ENCODE peak calls at places on chromosomes 12 and 14, in five cellular contexts. S, Z, O, Y and R are unnamed samples.

GRCh38 chr12:95118138-95118787 is 44.8 kb upstream of the NR2C1 start:
- DNase-seq in Y (peak; percentile 90), Z (no peak), S (no peak), O (no peak), R (peak; percentile 75)

GRCh38 chr14:97956944-97957343 is 1159.8 kb downstream of the VRK1 start:
- DNase-seq in S (no peak), O (no peak), Z (no peak), Y (no peak), R (no peak)

GRCh38 chr14:29926701-29927595 is 699 bp downstream of the PRKD1 start:
- DNase-seq in S (no peak), Y (peak; percentile 55), O (no peak), Z (no peak), R (peak; percentile 3)

GRCh38 chr14:99131632-99132271 is 140.2 kb downstream of the BCL11B start:
- DNase-seq in Y (no peak), S (no peak), Z (no peak), O (no peak), R (no peak)

GRCh38 chr14:38252066-38252710 is 3.7 kb downstream of the CLEC14A start:
- DNase-seq in O (no peak), S (no peak), Z (no peak), Y (no peak), R (no peak)

GRCh38 chr12:57278465-57279453 is 27.8 kb upstream of the STAC3 start:
- DNase-seq in S (no peak), O (no peak), Z (no peak), Y (no peak), R (no peak)

GRCh38 chr12:10214131-10214876 is 1.6 kb downstream of the GABARAPL1 start:
- DNase-seq in S (no peak), Z (no peak), Y (peak; percentile 67), O (no peak), R (peak; percentile 59)

GRCh38 chr12:49366652-49367380 is 446 bp upstream of the SPATS2 start:
- DNase-seq in Y (peak; percentile 96), Z (peak; percentile 80), S (peak; percentile 95), O (peak; percentile 79), R (peak; percentile 76)

GRCh38 chr12:19201653-19202052 is 72.1 kb downstream of the PLEKHA5 start:
- DNase-seq in Z (no peak), Y (peak; percentile 52), O (no peak), S (no peak), R (no peak)

GRCh38 chr12:69428351-69429048 is 41.7 kb upstream of the FRS2 start:
- DNase-seq in Z (no peak), Y (peak; percentile 36), O (no peak), S (no peak), R (no peak)

GRCh38 chr12:57837779-57838562 is 8.6 kb downstream of the CTDSP2 start:
- DNase-seq in Z (no peak), Y (peak; percentile 79), S (peak; percentile 50), O (no peak), R (peak; percentile 56)

GRCh38 chr12:110590806-110591326 is 7.7 kb upstream of the PPTC7 start:
- DNase-seq in S (peak; percentile 76), Z (no peak), O (peak; percentile 92), Y (peak; percentile 39), R (no peak)

GRCh38 chr12:86137936-86138335 is 118.3 kb downstream of the MGAT4C start:
- DNase-seq in Y (peak; percentile 82), S (no peak), O (no peak), Z (no peak), R (peak; percentile 11)

GRCh38 chr12:130992979-130993538 is 39.4 kb downstream of the ADGRD1 start:
- DNase-seq in O (no peak), S (no peak), Y (no peak), Z (no peak), R (no peak)

GRCh38 chr14:105140581-105140980 is 28.0 kb downstream of the JAG2 start:
- DNase-seq in Y (no peak), S (no peak), Z (no peak), O (no peak), R (no peak)

GRCh38 chr14:20295067-20295466 is 10.7 kb downstream of the TTC5 start:
- DNase-seq in S (peak; percentile 9), Z (no peak), Y (no peak), O (no peak), R (no peak)

GRCh38 chr12:38469689-38470088 is 153.1 kb downstream of the ALG10B start:
- DNase-seq in O (no peak), S (no peak), Z (no peak), Y (no peak), R (no peak)

GRCh38 chr12:52896190-52897100 is 8.4 kb downstream of the KRT8 start:
- DNase-seq in Z (no peak), O (no peak), Y (no peak), S (no peak), R (no peak)

GRCh38 chr12:127083028-127083949 is 1183.7 kb upstream of the TMEM132C start:
- DNase-seq in Z (no peak), Y (peak; percentile 79), O (peak; percentile 35), S (peak; percentile 44), R (peak; percentile 68)

GRCh38 chr12:75603475-75603874 is 92.1 kb upstream of the KRR1 start:
- DNase-seq in S (no peak), Y (peak; percentile 38), Z (no peak), O (no peak), R (no peak)

GRCh38 chr12:51505363-51505762 is 80.7 kb downstream of the SLC4A8 start:
- DNase-seq in Y (no peak), S (no peak), Z (no peak), O (no peak), R (no peak)

GRCh38 chr12:65651060-65651459 is 173.2 kb upstream of the HMGA2 start:
- DNase-seq in S (no peak), Y (no peak), O (no peak), Z (no peak), R (no peak)

GRCh38 chr14:90578283-90578985 is 181.6 kb downstream of the CALM1 start:
- DNase-seq in Z (no peak), O (no peak), S (no peak), Y (no peak), R (no peak)

GRCh38 chr12:117714203-117714602 is 254.6 kb downstream of the KSR2 start:
- DNase-seq in S (no peak), Y (no peak), Z (no peak), O (no peak), R (no peak)

GRCh38 chr12:83190631-83191390 is 504.1 kb downstream of the TMTC2 start:
- DNase-seq in Y (no peak), O (no peak), S (no peak), Z (no peak), R (no peak)

GRCh38 chr14:31110872-31111271 is 84.7 kb upstream of the STRN3 start:
- DNase-seq in S (no peak), O (peak; percentile 22), Y (no peak), Z (no peak), R (no peak)

GRCh38 chr12:46555379-46555778 is 182.8 kb upstream of the SLC38A2 start:
- DNase-seq in S (no peak), Y (peak; percentile 85), O (no peak), Z (no peak), R (peak; percentile 47)

GRCh38 chr14:54680636-54681035 is 113.7 kb downstream of the SAMD4A start:
- DNase-seq in S (no peak), Y (peak; percentile 33), Z (no peak), O (no peak), R (no peak)

GRCh38 chr12:117897379-117898161 is 71.2 kb downstream of the KSR2 start:
- DNase-seq in Y (no peak), O (no peak), Z (no peak), S (no peak), R (no peak)

GRCh38 chr12:125272252-125272980 is 207.2 kb downstream of the AACS start:
- DNase-seq in Y (no peak), Z (no peak), O (no peak), S (no peak), R (no peak)

GRCh38 chr12:122886851-122887816 is 8.8 kb downstream of the VPS37B start:
- DNase-seq in S (peak; percentile 90), Y (peak; percentile 47), Z (no peak), O (no peak), R (no peak)

GRCh38 chr12:20549115-20549719 is 145.9 kb upstream of the SLCO1C1 start:
- DNase-seq in O (no peak), Y (peak; percentile 74), S (no peak), Z (no peak), R (peak; percentile 74)

GRCh38 chr14:90510208-90510607 is 113.4 kb downstream of the CALM1 start:
- DNase-seq in Z (no peak), O (no peak), S (no peak), Y (no peak), R (no peak)